ENCODE peak calls at places on chromosome 15, in six cellular contexts. M is breast epithelium; Q is bronchial epithelial cell; B is suprapubic skin; S is tibial nerve; D is CD8-positive, alpha-beta T cell. Z is an unnamed sample. For H3K27me3, the result is how much of the 10 kb centered on the place peaks cover.

GRCh38 chr15:62946940-62947339 is 95.6 kb upstream of the TPM1 start:
- DNase-seq in M (no peak), Q (peak), B (no peak), S (no peak), D (no peak), Z (no peak)

GRCh38 chr15:66751579-66751978 is 49.5 kb downstream of the SMAD6 start:
- DNase-seq in M (peak), Q (no peak), B (no peak), S (no peak), D (peak), Z (no peak)

GRCh38 chr15:89377842-89378698 is 43.4 kb upstream of the POLG start:
- DNase-seq in M (peak), Q (peak), B (no peak), S (no peak), D (peak), Z (no peak)

GRCh38 chr15:39429898-39430357 is 151.0 kb upstream of the THBS1 start:
- DNase-seq in M (no peak), Q (peak), B (no peak), S (no peak), D (no peak), Z (peak)

GRCh38 chr15:31339558-31339895 is 12.9 kb downstream of the KLF13 start:
- DNase-seq in M (no peak), Q (no peak), B (no peak), S (no peak), D (no peak), Z (no peak)

GRCh38 chr15:78761020-78761419 is 50.2 kb downstream of the ADAMTS7 start:
- DNase-seq in M (no peak), Q (no peak), B (peak), S (no peak), D (no peak), Z (peak)

GRCh38 chr15:31031471-31032064 is 40.1 kb upstream of the MTMR10 start:
- DNase-seq in M (no peak), Q (peak), B (no peak), S (no peak), D (no peak), Z (peak)

GRCh38 chr15:84817461-84818081 is 415 bp downstream of the ALPK3 start:
- DNase-seq in M (no peak), Q (no peak), B (no peak), S (no peak), D (no peak), Z (no peak)

GRCh38 chr15:94206463-94207167 is 24.7 kb upstream of the MCTP2 start:
- DNase-seq in M (no peak), Q (peak), B (no peak), S (no peak), D (no peak), Z (no peak)

GRCh38 chr15:37122703-37123102 is 22.4 kb upstream of the MEIS2 start:
- DNase-seq in M (no peak), Q (no peak), B (no peak), S (no peak), D (no peak), Z (no peak)

GRCh38 chr15:42490246-42490742 is 647 bp downstream of the ZNF106 start:
- DNase-seq in M (no peak), Q (peak), B (no peak), S (no peak), D (no peak), Z (peak)

GRCh38 chr15:35958936-35959335 is 413.0 kb upstream of the DPH6 start:
- DNase-seq in M (no peak), Q (peak), B (no peak), S (no peak), D (no peak), Z (no peak)

GRCh38 chr15:77557178-77557960 is 75.3 kb downstream of the LINGO1 start:
- DNase-seq in M (no peak), Q (no peak), B (no peak), S (no peak), D (no peak), Z (peak)

GRCh38 chr15:60592386-60593339 is 113.7 kb upstream of the ICE2 start:
- DNase-seq in M (peak), Q (peak), B (peak), S (peak), D (peak), Z (peak)

GRCh38 chr15:40511093-40511471 is 40.3 kb downstream of the CHST14 start:
- DNase-seq in M (no peak), Q (no peak), B (no peak), S (no peak), D (peak), Z (no peak)

GRCh38 chr15:36622247-36622795 is 42.9 kb downstream of the CDIN1 start:
- DNase-seq in M (no peak), Q (no peak), B (no peak), S (no peak), D (no peak), Z (no peak)

GRCh38 chr15:75058127-75058905 is 34.9 kb downstream of the PPCDC start:
- DNase-seq in M (no peak), Q (peak), B (no peak), S (no peak), D (no peak), Z (peak)

GRCh38 chr15:98416222-98416835 is 232.0 kb upstream of the IGF1R start:
- DNase-seq in M (no peak), Q (no peak), B (no peak), S (no peak), D (no peak), Z (peak)

GRCh38 chr15:23467110-23467600 is 20.1 kb upstream of the GOLGA6L2 start:
- DNase-seq in M (no peak), Q (peak), B (no peak), S (no peak), D (no peak), Z (peak)

GRCh38 chr15:89105147-89105546 is 16.9 kb downstream of the ABHD2 start:
- DNase-seq in M (no peak), Q (peak), B (no peak), S (no peak), D (no peak), Z (peak)

GRCh38 chr15:60582370-60583036 is 103.6 kb upstream of the ICE2 start:
- DNase-seq in M (no peak), Q (no peak), B (no peak), S (no peak), D (peak), Z (no peak)

GRCh38 chr15:23588268-23588667 is 22.8 kb downstream of the MKRN3 start:
- DNase-seq in M (no peak), Q (no peak), B (no peak), S (no peak), D (no peak), Z (no peak)

GRCh38 chr15:91887921-91888373 is 34.4 kb downstream of the SLCO3A1 start:
- DNase-seq in M (no peak), Q (no peak), B (no peak), S (no peak), D (no peak), Z (no peak)

GRCh38 chr15:36263666-36264065 is 315.8 kb upstream of the CDIN1 start:
- DNase-seq in M (no peak), Q (no peak), B (no peak), S (no peak), D (no peak), Z (no peak)

GRCh38 chr15:55221090-55222011 is 24.6 kb upstream of the RSL24D1 start:
- DNase-seq in M (no peak), Q (peak), B (no peak), S (no peak), D (peak), Z (peak)

GRCh38 chr15:99545605-99546004 is 20.2 kb upstream of the MEF2A start:
- DNase-seq in M (no peak), Q (no peak), B (no peak), S (no peak), D (no peak), Z (no peak)

GRCh38 chr15:73792429-73792828 is 39.3 kb upstream of the INSYN1 start:
- DNase-seq in M (no peak), Q (no peak), B (no peak), S (no peak), D (no peak), Z (no peak)

GRCh38 chr15:77840962-77841361 is 208.2 kb upstream of the LINGO1 start:
- DNase-seq in M (no peak), Q (peak), B (peak), S (no peak), D (no peak), Z (peak)

GRCh38 chr15:29377141-29377540 is 107.5 kb upstream of the NSMCE3 start:
- DNase-seq in M (no peak), Q (no peak), B (no peak), S (no peak), D (no peak), Z (no peak)

GRCh38 chr15:80779658-80780415 is 667 bp downstream of the CEMIP start:
- DNase-seq in M (no peak), Q (peak), B (no peak), S (no peak), D (no peak), Z (peak)

GRCh38 chr15:73683624-73684536 is at the start of gene CD276:
- DNase-seq in M (peak), Q (no peak), B (peak), S (peak), D (no peak), Z (peak)

GRCh38 chr15:29888651-29889050 is 66.4 kb upstream of the TJP1 start:
- DNase-seq in M (no peak), Q (no peak), B (no peak), S (no peak), D (no peak), Z (peak)

DNA sequence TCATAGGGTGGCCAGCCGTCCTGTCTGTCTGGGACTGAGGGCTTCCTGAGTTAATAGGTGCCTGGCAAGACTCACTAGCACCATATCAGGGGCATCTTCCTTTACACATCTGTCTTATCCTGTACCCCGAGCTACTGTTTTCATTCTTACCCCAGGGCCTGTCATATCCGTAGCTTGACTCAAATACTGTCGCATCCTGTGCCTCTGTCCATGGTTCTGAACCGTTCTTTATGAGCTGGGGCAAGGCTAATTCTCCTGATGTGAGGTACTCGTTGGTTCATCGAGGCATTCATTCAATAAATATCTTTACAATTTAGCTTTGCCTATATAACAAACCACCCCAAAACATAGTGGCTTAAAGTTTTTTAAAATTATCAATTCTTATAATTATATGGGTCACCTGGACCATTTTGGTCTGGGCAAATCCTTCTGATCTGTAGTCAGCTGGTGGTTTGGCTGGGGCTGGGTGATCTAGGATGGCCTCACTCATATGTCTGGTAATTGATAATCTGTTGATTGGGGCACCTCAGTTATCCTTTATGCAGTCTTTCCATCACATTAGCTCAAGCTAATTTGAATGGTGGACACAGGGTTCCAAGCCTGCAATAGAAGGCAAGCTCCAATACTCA is 121.2 kb downstream of the TLE3 start:
- DNase-seq in M (no peak), Q (peak), B (no peak), S (no peak), D (peak), Z (peak)
- H3K27me3 ChIP-seq in M (under half), Q (under half), B (under half), S (under half), D (under half), Z (under half)

DNA sequence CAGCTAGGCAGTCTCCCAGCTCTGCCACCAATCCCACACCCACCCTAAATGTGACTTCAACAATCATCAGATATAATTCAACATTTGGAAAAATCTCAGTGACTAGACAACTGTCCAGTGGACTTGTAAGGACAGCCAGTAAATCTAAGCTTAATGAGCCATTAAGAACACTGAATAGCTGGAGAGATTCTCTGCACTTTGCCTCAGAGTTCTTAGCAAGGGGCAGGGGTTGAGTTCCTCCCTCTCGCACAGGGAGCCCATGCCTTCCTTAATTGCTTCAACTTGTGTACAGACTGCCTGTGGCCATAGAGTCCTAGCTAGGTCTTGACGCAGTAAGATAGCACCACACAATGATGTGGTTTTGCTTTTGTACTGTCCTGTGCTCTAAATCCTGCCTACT is 15.6 kb downstream of the MEX3B start:
- DNase-seq in M (no peak), Q (no peak), B (no peak), S (no peak), D (no peak), Z (no peak)
- TF ChIP-seq CTCF in M (no peak), Q (no peak), B (no peak), S (no peak), D (no peak), Z (no peak)

GRCh38 chr15:61629269-61629668 is 400.2 kb upstream of the RORA start:
- DNase-seq in M (no peak), Q (no peak), B (no peak), S (no peak), D (no peak), Z (no peak)
- H3K27me3 ChIP-seq in M (under half), Q (under half), B (under half), S (under half), D (under half), Z (under half)

GRCh38 chr15:34106423-34106822 is 4.5 kb downstream of the PGBD4 start:
- DNase-seq in M (no peak), Q (no peak), B (no peak), S (no peak), D (no peak), Z (no peak)

GRCh38 chr15:34114215-34114614 is 12.3 kb downstream of the PGBD4 start:
- DNase-seq in M (no peak), Q (no peak), B (no peak), S (no peak), D (no peak), Z (no peak)

GRCh38 chr15:34107315-34107714 is 5.4 kb downstream of the PGBD4 start:
- DNase-seq in M (no peak), Q (no peak), B (no peak), S (no peak), D (no peak), Z (no peak)

GRCh38 chr15:34114739-34115138 is 12.9 kb downstream of the PGBD4 start:
- DNase-seq in M (no peak), Q (no peak), B (no peak), S (no peak), D (no peak), Z (no peak)

DNA sequence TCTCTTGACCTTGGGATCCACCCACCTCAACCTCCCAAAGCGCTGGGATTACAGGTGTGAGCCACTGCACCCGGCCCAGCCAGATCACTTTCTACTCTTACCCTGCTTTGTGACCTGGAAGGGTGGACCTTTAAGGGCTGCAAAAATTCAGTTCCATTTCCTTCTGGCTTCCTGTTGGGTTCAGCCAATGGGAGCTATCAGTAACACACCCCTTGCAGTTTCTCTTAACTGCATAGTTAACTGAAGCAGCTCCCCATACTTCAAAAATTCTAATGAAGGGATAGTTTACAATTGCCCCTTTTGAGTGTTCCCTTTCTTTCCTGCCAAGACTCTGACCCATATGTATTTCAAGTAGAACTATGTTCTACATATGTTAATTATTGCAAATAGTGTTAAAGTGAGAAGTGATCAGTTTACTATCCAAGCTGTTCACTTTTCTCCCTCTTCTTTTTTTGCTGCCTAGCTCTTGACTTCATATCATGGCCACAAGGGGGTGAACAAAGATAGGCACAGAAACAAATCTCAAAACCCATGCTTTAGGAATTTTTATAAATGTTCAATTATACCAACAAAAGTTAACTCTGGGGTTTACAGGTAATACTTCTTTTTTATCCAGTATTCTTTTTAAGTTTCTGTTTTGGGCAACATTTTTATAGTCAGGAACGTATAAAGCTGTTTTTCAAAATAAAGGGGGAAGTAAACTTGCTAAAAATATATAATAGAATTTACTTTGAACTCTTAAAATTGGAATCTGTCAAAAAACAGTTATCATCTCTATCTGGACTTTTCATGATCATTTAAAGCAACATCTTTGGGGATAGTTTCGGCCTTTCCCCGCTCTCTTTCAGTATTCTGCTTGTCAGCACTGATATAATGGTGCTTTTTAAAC is 8.1 kb downstream of the PGBD4 start:
- DNase-seq in M (no peak), Q (peak), B (no peak), S (no peak), D (no peak), Z (no peak)
- TF ChIP-seq CTCF in M (no peak), Q (peak), B (peak), S (peak), D (peak), Z (peak)

GRCh38 chr15:95325763-95326688 is 1004.5 kb upstream of the NR2F2 start:
- DNase-seq in M (no peak), Q (no peak), B (no peak), S (peak), D (no peak), Z (no peak)
- H3K27me3 ChIP-seq in M (under half), Q (under half), B (under half), S (under half), D (under half), Z (under half)

Z was measured in osteoblast.